ENCODE peak calls at places on chromosomes 3 and 15, in eight cellular contexts. H, K, O, N, F, L, A and G are unnamed samples.
A peak's percentile ranks its signal among the peaks of the same experiment; 100 is the strongest.

GRCh38 chr15:42493694-42494093 is 1.7 kb upstream of the SNAP23 start:
- DNase-seq in H (peak; percentile 34), K (no peak), O (no peak), N (no peak), F (no peak), L (no peak), A (no peak), G (no peak)

GRCh38 chr3:7713724-7714123 is 787.9 kb upstream of the LMCD1 start:
- DNase-seq in H (no peak), K (no peak), O (no peak), N (no peak), F (no peak), L (no peak), A (no peak), G (no peak)

GRCh38 chr3:171157286-171157685 is 130.8 kb upstream of the SLC2A2 start:
- DNase-seq in H (no peak), K (no peak), O (no peak), N (no peak), F (no peak), L (no peak), A (no peak), G (no peak)

GRCh38 chr3:15294914-15295313 is 37.5 kb downstream of the SH3BP5 start:
- DNase-seq in H (no peak), K (peak; percentile 50), O (no peak), N (no peak), F (no peak), L (no peak), A (no peak), G (no peak)

GRCh38 chr3:129173725-129174124 is 10.0 kb downstream of the CNBP start:
- DNase-seq in H (no peak), K (no peak), O (no peak), N (no peak), F (no peak), L (no peak), A (no peak), G (no peak)

GRCh38 chr3:188326968-188327367 is 173.0 kb downstream of the LPP start:
- DNase-seq in H (no peak), K (no peak), O (no peak), N (no peak), F (no peak), L (no peak), A (no peak), G (no peak)

GRCh38 chr15:89500397-89501270 is 4.3 kb upstream of the RHCG start:
- DNase-seq in H (peak; percentile 13), K (no peak), O (no peak), N (no peak), F (peak; percentile 30), L (no peak), A (no peak), G (no peak)

GRCh38 chr3:140914384-140914945 is 27.2 kb upstream of the SLC25A36 start:
- DNase-seq in H (no peak), K (no peak), O (no peak), N (no peak), F (no peak), L (no peak), A (no peak), G (no peak)

GRCh38 chr15:32867313-32867626 is 149.5 kb downstream of the GREM1 start:
- DNase-seq in H (no peak), K (peak; percentile 90), O (peak; percentile 96), N (no peak), F (no peak), L (no peak), A (no peak), G (peak; percentile 69)

GRCh38 chr15:68429691-68430470 is 2.1 kb downstream of the ITGA11 start:
- DNase-seq in H (no peak), K (no peak), O (peak; percentile 58), N (no peak), F (peak; percentile 53), L (no peak), A (peak; percentile 60), G (no peak)

GRCh38 chr3:197471221-197472010 is 84.4 kb downstream of the BDH1 start:
- DNase-seq in H (no peak), K (peak; percentile 48), O (no peak), N (no peak), F (peak; percentile 52), L (no peak), A (no peak), G (no peak)